ENCODE peak calls at places on chromosomes 4 and X, in four cellular contexts. M, C, X and A are unnamed samples. For H3K4me1, the result is how much of the 10 kb centered on the place peaks cover.

GRCh38 chr4:152380919-152381318 is 155.0 kb downstream of the FBXW7 start:
- DNase-seq in M (no peak), C (no peak), X (no peak), A (no peak)

GRCh38 chr4:156654410-156654809 is 317.2 kb downstream of the PDGFC start:
- DNase-seq in M (no peak), C (no peak), X (no peak), A (no peak)

GRCh38 chr4:184475096-184475461 is 729 bp upstream of the IRF2 start:
- DNase-seq in M (peak), C (no peak), X (peak), A (peak)

GRCh38 chr4:57163530-57164459 is 53.6 kb upstream of the IGFBP7 start:
- DNase-seq in M (peak), C (peak), X (peak), A (peak)

GRCh38 chrX:78102100-78102499 is 1.9 kb upstream of the PGK1 start:
- DNase-seq in M (no peak), C (no peak), X (no peak), A (no peak)

GRCh38 chr4:187937557-187937956 is 58.0 kb upstream of the ZFP42 start:
- DNase-seq in M (no peak), C (no peak), X (no peak), A (no peak)

GRCh38 chr4:40307627-40308497 is 27.3 kb upstream of the CHRNA9 start:
- DNase-seq in M (no peak), C (no peak), X (peak), A (no peak)

GRCh38 chr4:1604706-1605205 is 79.4 kb downstream of the FAM53A start:
- DNase-seq in M (no peak), C (no peak), X (no peak), A (peak)

GRCh38 chrX:104647084-104647483 is 81.1 kb downstream of the IL1RAPL2 start:
- DNase-seq in M (no peak), C (no peak), X (no peak), A (no peak)

GRCh38 chrX:71081348-71082148 is 13.4 kb upstream of the SNX12 start:
- DNase-seq in M (no peak), C (no peak), X (no peak), A (no peak)

GRCh38 chrX:142249721-142250120 is 44.6 kb upstream of the MAGEC2 start:
- DNase-seq in M (no peak), C (no peak), X (no peak), A (no peak)

GRCh38 chrX:134525086-134525792 is 65.3 kb downstream of the HPRT1 start:
- DNase-seq in M (no peak), C (no peak), X (no peak), A (no peak)

GRCh38 chr4:56817840-56818491 is 3.5 kb downstream of the SPINK2 start:
- DNase-seq in M (no peak), C (no peak), X (no peak), A (no peak)

DNA sequence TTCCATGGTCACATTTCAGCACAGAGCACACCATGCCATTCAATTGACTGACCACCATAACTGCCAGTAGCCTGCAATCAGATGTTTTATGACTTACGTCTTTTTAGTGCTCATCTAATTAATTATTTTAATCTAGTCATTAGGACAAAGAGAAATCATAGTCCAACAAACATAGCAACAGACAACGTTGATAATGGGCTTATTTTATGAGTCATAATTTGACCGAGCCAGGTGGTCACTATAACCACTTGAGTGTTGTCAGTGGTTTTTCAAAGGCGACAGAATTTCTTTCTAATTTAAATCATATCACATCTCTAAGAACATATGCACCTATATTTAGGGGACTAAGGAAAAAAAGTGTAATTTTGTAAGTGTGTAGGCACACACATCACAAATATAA is 1.9 kb downstream of the SEC24D start:
- DNase-seq in M (no peak), C (no peak), X (no peak), A (no peak)
- H3K4me1 ChIP-seq in M (under half), C (under half), X (under half), A (under half)

DNA sequence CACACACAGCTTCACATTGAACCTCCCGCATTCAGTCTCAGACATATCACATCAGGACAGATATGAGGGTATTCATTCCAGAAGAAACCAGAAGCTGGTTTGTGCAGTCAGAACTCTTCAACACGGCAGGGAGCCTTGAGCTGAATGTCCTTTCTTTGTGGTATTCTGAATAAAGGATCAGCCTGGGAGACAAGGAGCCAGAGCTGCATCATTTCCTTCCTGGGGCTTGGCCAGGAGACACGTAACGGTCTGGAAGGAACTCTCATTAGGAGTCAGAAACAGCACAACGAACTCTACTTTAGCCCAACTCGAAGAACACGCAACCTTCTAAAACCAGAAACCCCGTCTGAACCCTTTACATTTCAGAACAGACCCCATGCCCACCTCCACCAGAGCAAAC is 46.4 kb downstream of the KDR start:
- DNase-seq in M (no peak), C (no peak), X (peak), A (peak)
- H3K4me3 ChIP-seq in M (no peak), C (no peak), X (peak), A (no peak)

GRCh38 chr4:76752911-76753494 is 144.9 kb downstream of the SOWAHB start:
- DNase-seq in M (no peak), C (peak), X (no peak), A (no peak)
- H3K27ac ChIP-seq in M (no peak), C (peak), X (peak), A (peak)

DNA sequence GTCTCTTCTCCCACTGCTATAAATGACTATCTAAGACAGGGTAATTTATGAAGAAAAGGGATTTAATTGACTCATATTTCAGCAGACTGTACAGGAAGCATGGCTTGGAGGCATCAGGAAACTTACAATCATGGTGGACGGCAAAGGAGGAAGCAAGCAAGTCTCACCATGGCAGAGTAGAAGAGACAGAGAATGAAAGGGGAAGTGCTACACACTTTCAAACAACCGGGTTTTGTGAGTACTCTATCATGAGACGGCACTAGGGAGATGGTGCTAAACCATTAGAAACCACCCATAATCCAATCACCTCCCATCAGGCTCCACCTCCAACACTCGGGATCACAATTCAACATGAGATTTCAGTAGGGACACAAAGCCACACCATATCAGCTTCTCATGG is 11.1 kb downstream of the UBE2NL start:
- DNase-seq in M (no peak), C (no peak), X (no peak), A (no peak)
- H3K4me1 ChIP-seq in M (under half), C (under half), X (under half), A (under half)

GRCh38 chr4:71186257-71186565 is 152.6 kb upstream of the SLC4A4 start:
- DNase-seq in M (no peak), C (no peak), X (no peak), A (no peak)
- H3K4me3 ChIP-seq in M (peak), C (peak), X (peak), A (peak)

GRCh38 chrX:107825698-107826285 is at the start of gene MID2:
- DNase-seq in M (peak), C (peak), X (peak), A (peak)
- H3K27ac ChIP-seq in M (no peak), C (peak), X (peak), A (peak)

DNA sequence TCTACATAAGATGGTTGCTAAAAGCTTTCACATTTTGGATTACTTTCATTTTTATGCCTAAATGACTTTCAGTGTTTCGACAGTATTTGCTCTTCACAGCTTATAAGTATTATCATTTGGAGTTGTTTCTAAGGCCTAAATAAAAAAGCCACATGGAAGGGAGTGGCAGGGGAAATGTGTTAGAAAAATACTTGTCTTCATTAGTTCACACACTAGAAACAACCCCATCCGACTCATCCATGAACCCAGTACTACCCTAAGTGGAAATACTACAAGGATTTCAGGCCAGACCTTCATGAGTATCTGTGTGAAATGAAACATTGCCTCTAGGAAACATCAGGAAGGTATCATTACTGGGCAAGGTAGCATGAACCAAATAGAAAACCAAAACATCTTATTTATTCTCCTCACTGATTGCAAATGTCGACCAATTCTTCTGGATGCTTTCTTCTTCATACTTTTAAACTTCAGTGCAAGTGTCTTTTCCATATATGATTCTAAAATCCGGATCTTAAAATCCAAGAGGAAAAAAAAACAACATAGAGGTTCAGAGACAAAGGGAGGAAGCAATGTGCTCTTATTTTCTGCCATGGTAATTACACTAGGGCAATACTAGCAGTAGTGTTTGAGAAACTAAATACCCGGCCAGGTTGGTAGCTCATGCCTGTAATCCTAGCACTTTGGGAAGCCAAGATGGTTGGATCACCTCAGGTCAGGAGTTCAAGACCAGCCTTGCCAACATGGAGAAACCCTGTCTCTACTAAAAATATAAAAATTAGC is 349.4 kb downstream of the ARHGAP24 start:
- DNase-seq in M (no peak), C (no peak), X (no peak), A (no peak)
- H3K4me1 ChIP-seq in M (under half), C (under half), X (half or more), A (under half)

GRCh38 chrX:17033225-17033624 is 86.8 kb downstream of the REPS2 start:
- DNase-seq in M (no peak), C (no peak), X (no peak), A (no peak)

GRCh38 chrX:17035111-17035510 is 88.7 kb downstream of the REPS2 start:
- DNase-seq in M (no peak), C (no peak), X (no peak), A (no peak)

GRCh38 chrX:17038681-17039161 is 92.3 kb downstream of the REPS2 start:
- DNase-seq in M (no peak), C (no peak), X (no peak), A (no peak)

GRCh38 chrX:17038277-17038676 is 91.8 kb downstream of the REPS2 start:
- DNase-seq in M (no peak), C (no peak), X (no peak), A (no peak)

DNA sequence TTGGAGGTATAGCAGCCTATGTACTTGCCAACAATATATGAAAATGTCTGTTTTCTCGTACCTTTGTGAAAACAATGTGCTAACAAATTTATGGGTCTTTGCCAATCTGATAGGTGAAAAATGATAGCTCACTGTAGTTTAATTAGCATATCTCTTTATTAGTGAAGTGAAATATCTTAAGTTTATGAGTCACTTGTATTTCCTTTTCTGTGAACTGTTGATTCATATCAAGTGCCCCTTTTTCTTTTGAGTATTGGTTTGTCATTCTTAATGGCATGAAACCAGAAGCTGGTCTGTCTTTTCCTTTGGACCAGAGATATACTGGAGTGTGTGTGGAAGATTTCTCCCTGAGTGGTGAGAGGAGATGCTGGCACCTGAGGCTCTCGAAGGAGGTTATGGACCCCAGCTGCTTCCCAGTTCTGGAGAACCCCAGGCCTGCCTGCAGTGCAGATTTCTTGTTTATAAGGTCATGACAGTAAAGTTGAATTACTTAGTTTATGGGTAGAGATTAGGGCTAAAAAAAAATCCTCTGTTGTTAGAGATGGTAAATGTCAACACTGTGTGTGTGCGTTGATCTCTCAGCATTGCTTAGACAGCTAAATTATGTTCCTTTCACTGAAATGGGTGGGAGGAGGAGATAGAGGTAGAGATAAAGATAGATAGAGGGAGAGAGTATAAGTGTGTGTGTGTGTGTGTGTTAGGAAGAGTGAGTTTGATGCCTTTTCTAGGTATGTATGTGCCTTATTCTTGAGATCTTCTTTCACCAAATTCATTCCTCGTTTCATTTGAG is 89.9 kb downstream of the REPS2 start:
- DNase-seq in M (no peak), C (no peak), X (no peak), A (no peak)
- H3K4me3 ChIP-seq in M (no peak), C (no peak), X (no peak), A (no peak)